ENCODE peak calls at places on chromosomes 3 and 15, in six cellular contexts. One of them, this sample, is unnamed.

GRCh38 chr3:17157713-17158112 is 273.0 kb downstream of the PLCL2 start:
- DNase-seq in anterior cingulate cortex: no peak
- DNase-seq in stimulated activated CD4-positive, alpha-beta T cell treated with anti-CD3 and anti-CD28 coated beads, Interleukin-2, amount 100 ng/mL, for 48 hours: no peak
- DNase-seq in fibroblast of lung: no peak
- DNase-seq in amniotic stem cell: no peak
- DNase-seq in AG09319: no peak
- DNase-seq in this sample: peak

GRCh38 chr3:171801738-171802600 is 8.3 kb downstream of the PLD1 start:
- DNase-seq in stimulated activated CD4-positive, alpha-beta T cell treated with anti-CD3 and anti-CD28 coated beads, Interleukin-2, amount 100 ng/mL, for 48 hours: no peak
- DNase-seq in fibroblast of lung: peak
- DNase-seq in amniotic stem cell: no peak
- DNase-seq in anterior cingulate cortex: no peak
- DNase-seq in AG09319: peak
- DNase-seq in this sample: peak

GRCh38 chr3:111173328-111173900 is 101.8 kb downstream of the NECTIN3 start:
- DNase-seq in anterior cingulate cortex: no peak
- DNase-seq in stimulated activated CD4-positive, alpha-beta T cell treated with anti-CD3 and anti-CD28 coated beads, Interleukin-2, amount 100 ng/mL, for 48 hours: no peak
- DNase-seq in fibroblast of lung: no peak
- DNase-seq in AG09319: no peak
- DNase-seq in amniotic stem cell: no peak
- DNase-seq in this sample: peak

GRCh38 chr3:12393894-12394293 is 90.4 kb upstream of the TSEN2 start:
- DNase-seq in anterior cingulate cortex: no peak
- DNase-seq in stimulated activated CD4-positive, alpha-beta T cell treated with anti-CD3 and anti-CD28 coated beads, Interleukin-2, amount 100 ng/mL, for 48 hours: no peak
- DNase-seq in AG09319: peak
- DNase-seq in amniotic stem cell: no peak
- DNase-seq in fibroblast of lung: peak
- DNase-seq in this sample: peak

GRCh38 chr3:161117646-161118045 is 12.5 kb upstream of the B3GALNT1 start:
- DNase-seq in AG09319: no peak
- DNase-seq in fibroblast of lung: no peak
- DNase-seq in amniotic stem cell: no peak
- DNase-seq in anterior cingulate cortex: no peak
- DNase-seq in stimulated activated CD4-positive, alpha-beta T cell treated with anti-CD3 and anti-CD28 coated beads, Interleukin-2, amount 100 ng/mL, for 48 hours: no peak
- DNase-seq in this sample: no peak

GRCh38 chr15:70090436-70091291 is 7.1 kb downstream of the TLE3 start:
- DNase-seq in fibroblast of lung: no peak
- DNase-seq in AG09319: no peak
- DNase-seq in anterior cingulate cortex: no peak
- DNase-seq in amniotic stem cell: no peak
- DNase-seq in stimulated activated CD4-positive, alpha-beta T cell treated with anti-CD3 and anti-CD28 coated beads, Interleukin-2, amount 100 ng/mL, for 48 hours: no peak
- DNase-seq in this sample: no peak

GRCh38 chr3:152834354-152835310 is at the start of gene P2RY1:
- DNase-seq in anterior cingulate cortex: peak
- DNase-seq in amniotic stem cell: no peak
- DNase-seq in fibroblast of lung: peak
- DNase-seq in stimulated activated CD4-positive, alpha-beta T cell treated with anti-CD3 and anti-CD28 coated beads, Interleukin-2, amount 100 ng/mL, for 48 hours: peak
- DNase-seq in AG09319: no peak
- DNase-seq in this sample: peak

GRCh38 chr3:193605876-193606275 is 12.9 kb downstream of the OPA1 start:
- DNase-seq in anterior cingulate cortex: peak
- DNase-seq in amniotic stem cell: peak
- DNase-seq in AG09319: peak
- DNase-seq in stimulated activated CD4-positive, alpha-beta T cell treated with anti-CD3 and anti-CD28 coated beads, Interleukin-2, amount 100 ng/mL, for 48 hours: peak
- DNase-seq in fibroblast of lung: peak
- DNase-seq in this sample: peak

GRCh38 chr15:45099549-45100165 is 14.3 kb downstream of the DUOX2 start:
- DNase-seq in fibroblast of lung: no peak
- DNase-seq in stimulated activated CD4-positive, alpha-beta T cell treated with anti-CD3 and anti-CD28 coated beads, Interleukin-2, amount 100 ng/mL, for 48 hours: no peak
- DNase-seq in amniotic stem cell: no peak
- DNase-seq in anterior cingulate cortex: no peak
- DNase-seq in AG09319: no peak
- DNase-seq in this sample: no peak

GRCh38 chr15:70088887-70089691 is 8.6 kb downstream of the TLE3 start:
- DNase-seq in anterior cingulate cortex: no peak
- DNase-seq in AG09319: no peak
- DNase-seq in fibroblast of lung: peak
- DNase-seq in stimulated activated CD4-positive, alpha-beta T cell treated with anti-CD3 and anti-CD28 coated beads, Interleukin-2, amount 100 ng/mL, for 48 hours: no peak
- DNase-seq in amniotic stem cell: no peak
- DNase-seq in this sample: no peak

GRCh38 chr15:61916104-61916503 is 144.1 kb downstream of the VPS13C start:
- DNase-seq in AG09319: no peak
- DNase-seq in amniotic stem cell: peak
- DNase-seq in fibroblast of lung: no peak
- DNase-seq in stimulated activated CD4-positive, alpha-beta T cell treated with anti-CD3 and anti-CD28 coated beads, Interleukin-2, amount 100 ng/mL, for 48 hours: no peak
- DNase-seq in anterior cingulate cortex: no peak
- DNase-seq in this sample: peak

GRCh38 chr15:101660005-101660404 is 7.8 kb upstream of the TM2D3 start:
- DNase-seq in fibroblast of lung: no peak
- DNase-seq in amniotic stem cell: no peak
- DNase-seq in anterior cingulate cortex: no peak
- DNase-seq in stimulated activated CD4-positive, alpha-beta T cell treated with anti-CD3 and anti-CD28 coated beads, Interleukin-2, amount 100 ng/mL, for 48 hours: no peak
- DNase-seq in AG09319: no peak
- DNase-seq in this sample: no peak

GRCh38 chr3:117692416-117692995 is 982.9 kb downstream of the TUSC7 start:
- DNase-seq in fibroblast of lung: peak
- DNase-seq in stimulated activated CD4-positive, alpha-beta T cell treated with anti-CD3 and anti-CD28 coated beads, Interleukin-2, amount 100 ng/mL, for 48 hours: no peak
- DNase-seq in anterior cingulate cortex: no peak
- DNase-seq in amniotic stem cell: no peak
- DNase-seq in AG09319: no peak
- DNase-seq in this sample: peak

GRCh38 chr3:10843378-10843777 is 27.4 kb downstream of the SLC6A11 start:
- DNase-seq in AG09319: no peak
- DNase-seq in fibroblast of lung: no peak
- DNase-seq in anterior cingulate cortex: no peak
- DNase-seq in stimulated activated CD4-positive, alpha-beta T cell treated with anti-CD3 and anti-CD28 coated beads, Interleukin-2, amount 100 ng/mL, for 48 hours: no peak
- DNase-seq in amniotic stem cell: no peak
- DNase-seq in this sample: no peak

GRCh38 chr3:33060609-33061337 is 36.2 kb downstream of the GLB1 start:
- DNase-seq in anterior cingulate cortex: no peak
- DNase-seq in fibroblast of lung: no peak
- DNase-seq in AG09319: no peak
- DNase-seq in amniotic stem cell: no peak
- DNase-seq in stimulated activated CD4-positive, alpha-beta T cell treated with anti-CD3 and anti-CD28 coated beads, Interleukin-2, amount 100 ng/mL, for 48 hours: no peak
- DNase-seq in this sample: no peak

GRCh38 chr3:142808103-142808917 is 80.6 kb downstream of the PCOLCE2 start:
- DNase-seq in anterior cingulate cortex: no peak
- DNase-seq in fibroblast of lung: peak
- DNase-seq in amniotic stem cell: peak
- DNase-seq in stimulated activated CD4-positive, alpha-beta T cell treated with anti-CD3 and anti-CD28 coated beads, Interleukin-2, amount 100 ng/mL, for 48 hours: no peak
- DNase-seq in AG09319: peak
- DNase-seq in this sample: peak

GRCh38 chr15:72338617-72339321 is 18.8 kb upstream of the CELF6 start:
- DNase-seq in stimulated activated CD4-positive, alpha-beta T cell treated with anti-CD3 and anti-CD28 coated beads, Interleukin-2, amount 100 ng/mL, for 48 hours: no peak
- DNase-seq in amniotic stem cell: no peak
- DNase-seq in AG09319: peak
- DNase-seq in fibroblast of lung: peak
- DNase-seq in anterior cingulate cortex: no peak
- DNase-seq in this sample: peak

GRCh38 chr15:34812369-34812768 is 17.0 kb upstream of the ACTC1 start:
- DNase-seq in anterior cingulate cortex: no peak
- DNase-seq in fibroblast of lung: peak
- DNase-seq in AG09319: no peak
- DNase-seq in amniotic stem cell: no peak
- DNase-seq in stimulated activated CD4-positive, alpha-beta T cell treated with anti-CD3 and anti-CD28 coated beads, Interleukin-2, amount 100 ng/mL, for 48 hours: no peak
- DNase-seq in this sample: peak

GRCh38 chr3:129604942-129605592 is 1.4 kb downstream of the PLXND1 start:
- DNase-seq in anterior cingulate cortex: no peak
- DNase-seq in fibroblast of lung: no peak
- DNase-seq in amniotic stem cell: no peak
- DNase-seq in stimulated activated CD4-positive, alpha-beta T cell treated with anti-CD3 and anti-CD28 coated beads, Interleukin-2, amount 100 ng/mL, for 48 hours: no peak
- DNase-seq in AG09319: no peak
- DNase-seq in this sample: no peak

GRCh38 chr3:114439279-114439678 is 145.5 kb downstream of the TIGIT start:
- DNase-seq in stimulated activated CD4-positive, alpha-beta T cell treated with anti-CD3 and anti-CD28 coated beads, Interleukin-2, amount 100 ng/mL, for 48 hours: no peak
- DNase-seq in fibroblast of lung: no peak
- DNase-seq in anterior cingulate cortex: no peak
- DNase-seq in AG09319: no peak
- DNase-seq in amniotic stem cell: peak
- DNase-seq in this sample: no peak

GRCh38 chr15:29008846-29009245 is 123.1 kb downstream of the APBA2 start:
- DNase-seq in stimulated activated CD4-positive, alpha-beta T cell treated with anti-CD3 and anti-CD28 coated beads, Interleukin-2, amount 100 ng/mL, for 48 hours: no peak
- DNase-seq in fibroblast of lung: no peak
- DNase-seq in AG09319: no peak
- DNase-seq in anterior cingulate cortex: no peak
- DNase-seq in amniotic stem cell: no peak
- DNase-seq in this sample: no peak

GRCh38 chr3:136818851-136819783 is at the start of gene SLC35G2:
- DNase-seq in anterior cingulate cortex: peak
- DNase-seq in fibroblast of lung: peak
- DNase-seq in stimulated activated CD4-positive, alpha-beta T cell treated with anti-CD3 and anti-CD28 coated beads, Interleukin-2, amount 100 ng/mL, for 48 hours: peak
- DNase-seq in AG09319: no peak
- DNase-seq in amniotic stem cell: peak
- DNase-seq in this sample: peak

GRCh38 chr15:99368743-99369142 is 117.5 kb downstream of the LRRC28 start:
- DNase-seq in stimulated activated CD4-positive, alpha-beta T cell treated with anti-CD3 and anti-CD28 coated beads, Interleukin-2, amount 100 ng/mL, for 48 hours: no peak
- DNase-seq in AG09319: no peak
- DNase-seq in anterior cingulate cortex: no peak
- DNase-seq in amniotic stem cell: no peak
- DNase-seq in fibroblast of lung: no peak
- DNase-seq in this sample: no peak

GRCh38 chr3:29537889-29538609 is 257.2 kb downstream of the RBMS3 start:
- DNase-seq in stimulated activated CD4-positive, alpha-beta T cell treated with anti-CD3 and anti-CD28 coated beads, Interleukin-2, amount 100 ng/mL, for 48 hours: no peak
- DNase-seq in amniotic stem cell: no peak
- DNase-seq in anterior cingulate cortex: no peak
- DNase-seq in fibroblast of lung: no peak
- DNase-seq in AG09319: no peak
- DNase-seq in this sample: no peak

GRCh38 chr15:52289629-52290081 is 5.9 kb downstream of the MYO5C start:
- DNase-seq in stimulated activated CD4-positive, alpha-beta T cell treated with anti-CD3 and anti-CD28 coated beads, Interleukin-2, amount 100 ng/mL, for 48 hours: no peak
- DNase-seq in anterior cingulate cortex: peak
- DNase-seq in amniotic stem cell: no peak
- DNase-seq in AG09319: no peak
- DNase-seq in fibroblast of lung: no peak
- DNase-seq in this sample: no peak

GRCh38 chr15:101613130-101614000 is 38.8 kb downstream of the TM2D3 start:
- DNase-seq in AG09319: no peak
- DNase-seq in fibroblast of lung: peak
- DNase-seq in anterior cingulate cortex: peak
- DNase-seq in stimulated activated CD4-positive, alpha-beta T cell treated with anti-CD3 and anti-CD28 coated beads, Interleukin-2, amount 100 ng/mL, for 48 hours: no peak
- DNase-seq in amniotic stem cell: no peak
- DNase-seq in this sample: no peak

GRCh38 chr15:89673162-89673506 is 6.0 kb downstream of the PLIN1 start:
- DNase-seq in amniotic stem cell: no peak
- DNase-seq in anterior cingulate cortex: no peak
- DNase-seq in fibroblast of lung: no peak
- DNase-seq in stimulated activated CD4-positive, alpha-beta T cell treated with anti-CD3 and anti-CD28 coated beads, Interleukin-2, amount 100 ng/mL, for 48 hours: no peak
- DNase-seq in AG09319: no peak
- DNase-seq in this sample: peak

GRCh38 chr3:108590443-108590842 is 921 bp downstream of the DZIP3 start:
- DNase-seq in stimulated activated CD4-positive, alpha-beta T cell treated with anti-CD3 and anti-CD28 coated beads, Interleukin-2, amount 100 ng/mL, for 48 hours: no peak
- DNase-seq in amniotic stem cell: no peak
- DNase-seq in fibroblast of lung: no peak
- DNase-seq in AG09319: no peak
- DNase-seq in anterior cingulate cortex: no peak
- DNase-seq in this sample: no peak

GRCh38 chr3:179933079-179933478 is 103.7 kb downstream of the PEX5L start:
- DNase-seq in amniotic stem cell: no peak
- DNase-seq in anterior cingulate cortex: no peak
- DNase-seq in fibroblast of lung: no peak
- DNase-seq in stimulated activated CD4-positive, alpha-beta T cell treated with anti-CD3 and anti-CD28 coated beads, Interleukin-2, amount 100 ng/mL, for 48 hours: no peak
- DNase-seq in AG09319: no peak
- DNase-seq in this sample: no peak

GRCh38 chr3:69283496-69283895 is 102.4 kb downstream of the FRMD4B start:
- DNase-seq in amniotic stem cell: no peak
- DNase-seq in fibroblast of lung: no peak
- DNase-seq in stimulated activated CD4-positive, alpha-beta T cell treated with anti-CD3 and anti-CD28 coated beads, Interleukin-2, amount 100 ng/mL, for 48 hours: no peak
- DNase-seq in AG09319: no peak
- DNase-seq in anterior cingulate cortex: no peak
- DNase-seq in this sample: no peak

This sample was measured in LHCN-M2.